ENCODE peak calls at places on chromosomes 16 and 17, in eight cellular contexts. One of them, this sample, is unnamed. For H3K27me3, the result is how much of the 10 kb centered on the place peaks cover.

GRCh38 chr16:26795184-26795583 is 271.5 kb upstream of the C16orf82 start:
- DNase-seq in hepatocyte: peak
- DNase-seq in spleen: no peak
- DNase-seq in Caco-2: no peak
- DNase-seq in cardiac muscle cell: peak
- DNase-seq in fibroblast of lung: no peak
- DNase-seq in dorsolateral prefrontal cortex: no peak
- DNase-seq in neural progenitor cell: peak
- DNase-seq in this sample: no peak

GRCh38 chr17:73343739-73344454 is 32.1 kb upstream of the CDC42EP4 start:
- DNase-seq in hepatocyte: no peak
- DNase-seq in Caco-2: no peak
- DNase-seq in neural progenitor cell: no peak
- DNase-seq in dorsolateral prefrontal cortex: no peak
- DNase-seq in spleen: no peak
- DNase-seq in cardiac muscle cell: peak
- DNase-seq in fibroblast of lung: no peak
- DNase-seq in this sample: no peak

GRCh38 chr17:806346-807145 is 24.4 kb downstream of the MRM3 start:
- DNase-seq in neural progenitor cell: no peak
- DNase-seq in fibroblast of lung: no peak
- DNase-seq in Caco-2: no peak
- DNase-seq in cardiac muscle cell: no peak
- DNase-seq in spleen: no peak
- DNase-seq in hepatocyte: no peak
- DNase-seq in dorsolateral prefrontal cortex: no peak
- DNase-seq in this sample: no peak

GRCh38 chr16:70778901-70779309 is 22.1 kb downstream of the VAC14 start:
- DNase-seq in cardiac muscle cell: peak
- DNase-seq in fibroblast of lung: peak
- DNase-seq in Caco-2: peak
- DNase-seq in dorsolateral prefrontal cortex: no peak
- DNase-seq in neural progenitor cell: peak
- DNase-seq in hepatocyte: peak
- DNase-seq in spleen: no peak
- DNase-seq in this sample: peak

GRCh38 chr16:21205303-21205702 is 6.1 kb downstream of the ZP2 start:
- DNase-seq in cardiac muscle cell: no peak
- DNase-seq in spleen: no peak
- DNase-seq in hepatocyte: no peak
- DNase-seq in neural progenitor cell: no peak
- DNase-seq in fibroblast of lung: no peak
- DNase-seq in Caco-2: no peak
- DNase-seq in dorsolateral prefrontal cortex: no peak
- DNase-seq in this sample: no peak

GRCh38 chr17:80981062-80981902 is 10.4 kb upstream of the CHMP6 start:
- DNase-seq in fibroblast of lung: no peak
- DNase-seq in dorsolateral prefrontal cortex: no peak
- DNase-seq in hepatocyte: peak
- DNase-seq in Caco-2: no peak
- DNase-seq in spleen: peak
- DNase-seq in cardiac muscle cell: peak
- DNase-seq in neural progenitor cell: peak
- DNase-seq in this sample: no peak

GRCh38 chr16:24178496-24178895 is 77.6 kb upstream of the CACNG3 start:
- DNase-seq in spleen: no peak
- DNase-seq in cardiac muscle cell: peak
- DNase-seq in neural progenitor cell: peak
- DNase-seq in dorsolateral prefrontal cortex: no peak
- DNase-seq in Caco-2: no peak
- DNase-seq in fibroblast of lung: no peak
- DNase-seq in hepatocyte: peak
- DNase-seq in this sample: no peak

GRCh38 chr16:14600164-14600563 is 29.9 kb downstream of the PARN start:
- DNase-seq in spleen: no peak
- DNase-seq in fibroblast of lung: peak
- DNase-seq in Caco-2: no peak
- DNase-seq in dorsolateral prefrontal cortex: no peak
- DNase-seq in hepatocyte: peak
- DNase-seq in neural progenitor cell: peak
- DNase-seq in cardiac muscle cell: peak
- DNase-seq in this sample: peak

GRCh38 chr16:54320895-54321294 is 34.3 kb upstream of the IRX3 start:
- DNase-seq in hepatocyte: no peak
- DNase-seq in neural progenitor cell: no peak
- DNase-seq in dorsolateral prefrontal cortex: no peak
- DNase-seq in cardiac muscle cell: no peak
- DNase-seq in spleen: no peak
- DNase-seq in fibroblast of lung: no peak
- DNase-seq in Caco-2: no peak
- DNase-seq in this sample: no peak

GRCh38 chr17:38911081-38911730 is 14.2 kb upstream of the LASP1NB start:
- DNase-seq in dorsolateral prefrontal cortex: peak
- DNase-seq in hepatocyte: no peak
- DNase-seq in spleen: peak
- DNase-seq in fibroblast of lung: no peak
- DNase-seq in neural progenitor cell: no peak
- DNase-seq in Caco-2: peak
- DNase-seq in cardiac muscle cell: no peak
- DNase-seq in this sample: no peak

GRCh38 chr16:89052191-89052787 is 41.4 kb upstream of the ACSF3 start:
- DNase-seq in cardiac muscle cell: no peak
- DNase-seq in hepatocyte: no peak
- DNase-seq in spleen: peak
- DNase-seq in neural progenitor cell: no peak
- DNase-seq in fibroblast of lung: no peak
- DNase-seq in dorsolateral prefrontal cortex: no peak
- DNase-seq in Caco-2: no peak
- DNase-seq in this sample: no peak

GRCh38 chr16:78134944-78135619 is 35.6 kb downstream of the WWOX start:
- DNase-seq in neural progenitor cell: no peak
- DNase-seq in dorsolateral prefrontal cortex: no peak
- DNase-seq in cardiac muscle cell: no peak
- DNase-seq in Caco-2: no peak
- DNase-seq in spleen: no peak
- DNase-seq in hepatocyte: peak
- DNase-seq in fibroblast of lung: no peak
- DNase-seq in this sample: no peak

GRCh38 chr17:45324336-45324735 is 7.5 kb upstream of the MAP3K14 start:
- DNase-seq in neural progenitor cell: no peak
- DNase-seq in spleen: peak
- DNase-seq in cardiac muscle cell: no peak
- DNase-seq in fibroblast of lung: no peak
- DNase-seq in hepatocyte: no peak
- DNase-seq in dorsolateral prefrontal cortex: no peak
- DNase-seq in Caco-2: no peak
- DNase-seq in this sample: no peak

GRCh38 chr17:42748202-42748905 is 3.5 kb upstream of the EZH1 start:
- DNase-seq in neural progenitor cell: no peak
- DNase-seq in cardiac muscle cell: no peak
- DNase-seq in spleen: peak
- DNase-seq in Caco-2: no peak
- DNase-seq in fibroblast of lung: no peak
- DNase-seq in hepatocyte: no peak
- DNase-seq in dorsolateral prefrontal cortex: no peak
- DNase-seq in this sample: no peak

GRCh38 chr16:27240948-27241531 is 27.5 kb downstream of the NSMCE1 start:
- DNase-seq in cardiac muscle cell: no peak
- DNase-seq in neural progenitor cell: no peak
- DNase-seq in Caco-2: no peak
- DNase-seq in hepatocyte: no peak
- DNase-seq in dorsolateral prefrontal cortex: peak
- DNase-seq in fibroblast of lung: peak
- DNase-seq in spleen: peak
- DNase-seq in this sample: no peak

GRCh38 chr17:80442764-80443163 is 27.8 kb downstream of the ENDOV start:
- DNase-seq in hepatocyte: no peak
- DNase-seq in Caco-2: no peak
- DNase-seq in fibroblast of lung: no peak
- DNase-seq in cardiac muscle cell: no peak
- DNase-seq in spleen: no peak
- DNase-seq in neural progenitor cell: no peak
- DNase-seq in dorsolateral prefrontal cortex: no peak
- DNase-seq in this sample: no peak

GRCh38 chr16:30786936-30787612 is at the start of gene ZNF629:
- DNase-seq in hepatocyte: peak
- DNase-seq in cardiac muscle cell: peak
- DNase-seq in dorsolateral prefrontal cortex: peak
- DNase-seq in neural progenitor cell: peak
- DNase-seq in fibroblast of lung: peak
- DNase-seq in spleen: no peak
- DNase-seq in Caco-2: peak
- DNase-seq in this sample: no peak

GRCh38 chr17:15262291-15263205 is 2.6 kb downstream of the PMP22 start:
- DNase-seq in Caco-2: peak
- DNase-seq in dorsolateral prefrontal cortex: peak
- DNase-seq in spleen: peak
- DNase-seq in cardiac muscle cell: peak
- DNase-seq in fibroblast of lung: peak
- DNase-seq in hepatocyte: peak
- DNase-seq in neural progenitor cell: peak
- DNase-seq in this sample: peak
- TF ChIP-seq CTCF in Caco-2: no peak
- TF ChIP-seq CTCF in dorsolateral prefrontal cortex: peak
- TF ChIP-seq CTCF in spleen: no peak
- TF ChIP-seq CTCF in cardiac muscle cell: peak
- TF ChIP-seq CTCF in fibroblast of lung: peak
- TF ChIP-seq CTCF in hepatocyte: peak
- TF ChIP-seq CTCF in neural progenitor cell: no peak
- TF ChIP-seq CTCF in this sample: no peak

GRCh38 chr16:1137604-1138003 is 15.3 kb upstream of the CACNA1H start:
- DNase-seq in fibroblast of lung: peak
- DNase-seq in spleen: no peak
- DNase-seq in dorsolateral prefrontal cortex: no peak
- DNase-seq in cardiac muscle cell: no peak
- DNase-seq in neural progenitor cell: no peak
- DNase-seq in Caco-2: no peak
- DNase-seq in hepatocyte: no peak
- DNase-seq in this sample: no peak

GRCh38 chr16:1141201-1141600 is 11.7 kb upstream of the CACNA1H start:
- DNase-seq in Caco-2: no peak
- DNase-seq in neural progenitor cell: no peak
- DNase-seq in cardiac muscle cell: no peak
- DNase-seq in spleen: no peak
- DNase-seq in hepatocyte: no peak
- DNase-seq in fibroblast of lung: no peak
- DNase-seq in dorsolateral prefrontal cortex: no peak
- DNase-seq in this sample: no peak

GRCh38 chr16:1141716-1142115 is 11.2 kb upstream of the CACNA1H start:
- DNase-seq in fibroblast of lung: no peak
- DNase-seq in dorsolateral prefrontal cortex: no peak
- DNase-seq in neural progenitor cell: no peak
- DNase-seq in Caco-2: no peak
- DNase-seq in hepatocyte: no peak
- DNase-seq in cardiac muscle cell: no peak
- DNase-seq in spleen: no peak
- DNase-seq in this sample: no peak

GRCh38 chr16:1142911-1143310 is 10.0 kb upstream of the CACNA1H start:
- DNase-seq in cardiac muscle cell: no peak
- DNase-seq in spleen: no peak
- DNase-seq in Caco-2: no peak
- DNase-seq in dorsolateral prefrontal cortex: no peak
- DNase-seq in neural progenitor cell: no peak
- DNase-seq in hepatocyte: no peak
- DNase-seq in fibroblast of lung: no peak
- DNase-seq in this sample: no peak

DNA sequence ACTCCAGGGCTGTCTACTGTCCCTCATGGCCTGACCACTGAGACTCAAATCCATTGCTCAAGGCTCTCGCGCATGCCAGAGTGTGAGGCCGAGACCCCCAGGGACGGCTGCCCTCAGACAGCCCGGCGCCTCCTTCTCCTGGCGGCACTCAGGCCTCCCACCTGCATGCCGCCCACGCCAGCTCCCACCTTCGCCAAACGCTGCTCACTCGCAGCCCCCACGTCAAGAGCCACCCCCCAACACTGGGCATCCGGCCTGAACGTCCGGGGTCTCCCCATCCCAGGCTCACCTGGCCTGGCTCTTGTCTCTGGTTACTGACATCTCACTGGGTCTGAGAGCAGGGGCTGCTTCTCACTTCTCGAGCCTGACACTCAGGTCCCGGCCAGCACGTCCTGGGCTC is 12.3 kb upstream of the CACNA1H start:
- DNase-seq in hepatocyte: no peak
- DNase-seq in neural progenitor cell: no peak
- DNase-seq in cardiac muscle cell: no peak
- DNase-seq in dorsolateral prefrontal cortex: no peak
- DNase-seq in Caco-2: no peak
- DNase-seq in fibroblast of lung: no peak
- DNase-seq in spleen: no peak
- DNase-seq in this sample: no peak
- H3K27me3 ChIP-seq in hepatocyte: under half
- H3K27me3 ChIP-seq in neural progenitor cell: under half
- H3K27me3 ChIP-seq in cardiac muscle cell: under half
- H3K27me3 ChIP-seq in dorsolateral prefrontal cortex: under half
- H3K27me3 ChIP-seq in Caco-2: under half
- H3K27me3 ChIP-seq in fibroblast of lung: under half
- H3K27me3 ChIP-seq in spleen: under half
- H3K27me3 ChIP-seq in this sample: under half

GRCh38 chr16:49462989-49463371 is 89.4 kb downstream of the C16orf78 start:
- DNase-seq in cardiac muscle cell: no peak
- DNase-seq in neural progenitor cell: no peak
- DNase-seq in spleen: peak
- DNase-seq in fibroblast of lung: no peak
- DNase-seq in Caco-2: no peak
- DNase-seq in dorsolateral prefrontal cortex: no peak
- DNase-seq in hepatocyte: no peak
- DNase-seq in this sample: no peak
- TF ChIP-seq CTCF in cardiac muscle cell: no peak
- TF ChIP-seq CTCF in neural progenitor cell: no peak
- TF ChIP-seq CTCF in spleen: no peak
- TF ChIP-seq CTCF in fibroblast of lung: no peak
- TF ChIP-seq CTCF in Caco-2: no peak
- TF ChIP-seq CTCF in dorsolateral prefrontal cortex: no peak
- TF ChIP-seq CTCF in hepatocyte: no peak
- TF ChIP-seq CTCF in this sample: no peak

GRCh38 chr17:57737450-57737849 is 7.6 kb downstream of the CCDC182 start:
- DNase-seq in fibroblast of lung: no peak
- DNase-seq in Caco-2: no peak
- DNase-seq in dorsolateral prefrontal cortex: no peak
- DNase-seq in cardiac muscle cell: no peak
- DNase-seq in spleen: no peak
- DNase-seq in hepatocyte: no peak
- DNase-seq in neural progenitor cell: no peak
- DNase-seq in this sample: no peak
- H3K27me3 ChIP-seq in fibroblast of lung: under half
- H3K27me3 ChIP-seq in Caco-2: under half
- H3K27me3 ChIP-seq in dorsolateral prefrontal cortex: under half
- H3K27me3 ChIP-seq in cardiac muscle cell: under half
- H3K27me3 ChIP-seq in spleen: under half
- H3K27me3 ChIP-seq in hepatocyte: under half
- H3K27me3 ChIP-seq in neural progenitor cell: under half
- H3K27me3 ChIP-seq in this sample: under half

DNA sequence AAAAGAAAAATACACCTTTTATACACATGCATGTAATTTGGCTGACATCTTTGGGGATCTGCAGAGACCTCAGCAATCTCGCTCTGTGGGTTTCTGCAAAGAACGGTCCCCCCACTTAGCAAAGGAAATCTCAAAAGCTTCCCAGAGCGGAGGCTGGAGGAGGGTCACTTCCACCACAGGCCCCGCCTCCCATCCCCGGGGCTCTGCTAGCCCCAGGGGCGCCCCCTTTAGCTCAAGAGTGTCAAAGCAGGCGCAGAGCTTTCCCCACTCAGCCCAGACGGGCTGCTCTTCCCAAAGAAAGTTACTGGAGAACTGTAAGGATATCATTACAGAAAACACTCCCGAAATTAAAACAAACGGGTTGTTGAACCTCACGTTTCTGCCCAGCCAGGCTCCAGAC is 11.4 kb downstream of the SLC13A5 start:
- DNase-seq in neural progenitor cell: peak
- DNase-seq in dorsolateral prefrontal cortex: no peak
- DNase-seq in cardiac muscle cell: peak
- DNase-seq in fibroblast of lung: no peak
- DNase-seq in hepatocyte: peak
- DNase-seq in spleen: no peak
- DNase-seq in Caco-2: no peak
- DNase-seq in this sample: no peak
- TF ChIP-seq CTCF in neural progenitor cell: peak
- TF ChIP-seq CTCF in dorsolateral prefrontal cortex: no peak
- TF ChIP-seq CTCF in cardiac muscle cell: peak
- TF ChIP-seq CTCF in fibroblast of lung: no peak
- TF ChIP-seq CTCF in hepatocyte: peak
- TF ChIP-seq CTCF in spleen: no peak
- TF ChIP-seq CTCF in Caco-2: no peak
- TF ChIP-seq CTCF in this sample: peak

This sample was measured in bronchial epithelial cell.